ENCODE peak calls at places on chromosome 21, in six cellular contexts. One of them, this sample, is unnamed.
A peak's percentile ranks its signal among the peaks of the same experiment; 100 is the strongest.

GRCh38 chr21:31446206-31446900 is 102.3 kb upstream of the TIAM1 start:
- DNase-seq in neuronal stem cell: no peak
- DNase-seq in NCI-H774: no peak
- DNase-seq in NCI-H2081: no peak
- DNase-seq in uterus: no peak
- DNase-seq in choroid plexus epithelial cell: no peak
- DNase-seq in this sample: peak; percentile 58

GRCh38 chr21:45736705-45737484 is 93.4 kb downstream of the PCBP3 start:
- DNase-seq in neuronal stem cell: no peak
- DNase-seq in NCI-H774: no peak
- DNase-seq in NCI-H2081: no peak
- DNase-seq in uterus: peak; percentile 28
- DNase-seq in choroid plexus epithelial cell: no peak
- DNase-seq in this sample: no peak

GRCh38 chr21:35007348-35007747 is 41.8 kb downstream of the RUNX1 start:
- DNase-seq in neuronal stem cell: no peak
- DNase-seq in NCI-H774: no peak
- DNase-seq in NCI-H2081: no peak
- DNase-seq in uterus: no peak
- DNase-seq in choroid plexus epithelial cell: no peak
- DNase-seq in this sample: no peak

GRCh38 chr21:38503588-38503987 is 5.3 kb upstream of the ERG start:
- DNase-seq in neuronal stem cell: no peak
- DNase-seq in NCI-H774: no peak
- DNase-seq in NCI-H2081: no peak
- DNase-seq in uterus: peak; percentile 49
- DNase-seq in choroid plexus epithelial cell: peak; percentile 57
- DNase-seq in this sample: no peak

GRCh38 chr21:45371092-45371491 is 33.9 kb upstream of the COL18A1 start:
- DNase-seq in neuronal stem cell: no peak
- DNase-seq in NCI-H774: no peak
- DNase-seq in NCI-H2081: no peak
- DNase-seq in uterus: no peak
- DNase-seq in choroid plexus epithelial cell: no peak
- DNase-seq in this sample: no peak

GRCh38 chr21:42537106-42537742 is 23.6 kb downstream of the SLC37A1 start:
- DNase-seq in neuronal stem cell: no peak
- DNase-seq in NCI-H774: no peak
- DNase-seq in NCI-H2081: peak; percentile 34
- DNase-seq in uterus: no peak
- DNase-seq in choroid plexus epithelial cell: peak; percentile 47
- DNase-seq in this sample: no peak

GRCh38 chr21:38848187-38848609 is 42.5 kb downstream of the ETS2 start:
- DNase-seq in neuronal stem cell: no peak
- DNase-seq in NCI-H774: no peak
- DNase-seq in NCI-H2081: no peak
- DNase-seq in uterus: no peak
- DNase-seq in choroid plexus epithelial cell: peak; percentile 42
- DNase-seq in this sample: no peak

GRCh38 chr21:27648560-27648959 is 681.7 kb upstream of the ADAMTS5 start:
- DNase-seq in neuronal stem cell: no peak
- DNase-seq in NCI-H774: no peak
- DNase-seq in NCI-H2081: no peak
- DNase-seq in uterus: no peak
- DNase-seq in choroid plexus epithelial cell: peak; percentile 96
- DNase-seq in this sample: no peak

GRCh38 chr21:45866473-45867010 is 115.0 kb upstream of the COL6A1 start:
- DNase-seq in neuronal stem cell: no peak
- DNase-seq in NCI-H774: no peak
- DNase-seq in NCI-H2081: no peak
- DNase-seq in uterus: no peak
- DNase-seq in choroid plexus epithelial cell: no peak
- DNase-seq in this sample: no peak

GRCh38 chr21:28832715-28833061 is 160.0 kb downstream of the LTN1 start:
- DNase-seq in neuronal stem cell: no peak
- DNase-seq in NCI-H774: no peak
- DNase-seq in NCI-H2081: no peak
- DNase-seq in uterus: no peak
- DNase-seq in choroid plexus epithelial cell: no peak
- DNase-seq in this sample: no peak

GRCh38 chr21:24781146-24781545 is 826.1 kb downstream of the MRPL39 start:
- DNase-seq in neuronal stem cell: no peak
- DNase-seq in NCI-H774: no peak
- DNase-seq in NCI-H2081: peak; percentile 38
- DNase-seq in uterus: no peak
- DNase-seq in choroid plexus epithelial cell: no peak
- DNase-seq in this sample: no peak

GRCh38 chr21:35206141-35207125 is 157.3 kb upstream of the RUNX1 start:
- DNase-seq in neuronal stem cell: no peak
- DNase-seq in NCI-H774: no peak
- DNase-seq in NCI-H2081: no peak
- DNase-seq in uterus: no peak
- DNase-seq in choroid plexus epithelial cell: no peak
- DNase-seq in this sample: no peak

GRCh38 chr21:43611598-43612369 is 47.5 kb downstream of the HSF2BP start:
- DNase-seq in neuronal stem cell: peak; percentile 32
- DNase-seq in NCI-H774: no peak
- DNase-seq in NCI-H2081: peak; percentile 27
- DNase-seq in uterus: peak; percentile 64
- DNase-seq in choroid plexus epithelial cell: peak; percentile 89
- DNase-seq in this sample: no peak

GRCh38 chr21:43021756-43022600 is 47.6 kb downstream of the PKNOX1 start:
- DNase-seq in neuronal stem cell: no peak
- DNase-seq in NCI-H774: no peak
- DNase-seq in NCI-H2081: no peak
- DNase-seq in uterus: no peak
- DNase-seq in choroid plexus epithelial cell: no peak
- DNase-seq in this sample: no peak

This sample was measured in activated CD8-positive, alpha-beta memory T cell treated with anti-CD3 and anti-CD28 coated beads, Interleukin-2, amount 50 U/mL, for 48 hours.